ENCODE peak calls at places on chromosome 6, in five cellular contexts. O is prostate gland, G is cardiac muscle cell, D is IMR-90, H is uterus. N is an unnamed sample.

GRCh38 chr6:128139519-128139918 is 238.7 kb upstream of the THEMIS start:
- DNase-seq in D (peak), G (no peak), O (no peak), H (no peak), N (no peak)

GRCh38 chr6:104771258-104771832 is 88.4 kb downstream of the HACE1 start:
- DNase-seq in D (peak), H (no peak), O (no peak), G (peak), N (peak)

GRCh38 chr6:45714795-45715507 is 300.7 kb downstream of the CLIC5 start:
- DNase-seq in O (peak), G (peak), H (peak), D (peak), N (peak)

GRCh38 chr6:76166874-76167273 is 94.4 kb upstream of the IMPG1 start:
- DNase-seq in G (no peak), D (no peak), O (no peak), H (no peak), N (no peak)

GRCh38 chr6:137165375-137166246 is 7.8 kb downstream of the IL22RA2 start:
- DNase-seq in H (no peak), G (no peak), O (peak), D (no peak), N (peak)

GRCh38 chr6:1267790-1268762 is 43.8 kb upstream of the FOXQ1 start:
- DNase-seq in H (no peak), D (no peak), G (no peak), O (no peak), N (no peak)

GRCh38 chr6:91704531-91704930 is 1117.7 kb upstream of the MAP3K7 start:
- DNase-seq in H (no peak), D (peak), G (no peak), O (no peak), N (peak)

GRCh38 chr6:121944361-121944760 is 455.1 kb upstream of the HSF2 start:
- DNase-seq in H (no peak), D (peak), O (no peak), G (no peak), N (no peak)

GRCh38 chr6:146546440-146546839 is 2.8 kb downstream of the RAB32 start:
- DNase-seq in H (no peak), O (no peak), D (peak), G (no peak), N (peak)

DNA sequence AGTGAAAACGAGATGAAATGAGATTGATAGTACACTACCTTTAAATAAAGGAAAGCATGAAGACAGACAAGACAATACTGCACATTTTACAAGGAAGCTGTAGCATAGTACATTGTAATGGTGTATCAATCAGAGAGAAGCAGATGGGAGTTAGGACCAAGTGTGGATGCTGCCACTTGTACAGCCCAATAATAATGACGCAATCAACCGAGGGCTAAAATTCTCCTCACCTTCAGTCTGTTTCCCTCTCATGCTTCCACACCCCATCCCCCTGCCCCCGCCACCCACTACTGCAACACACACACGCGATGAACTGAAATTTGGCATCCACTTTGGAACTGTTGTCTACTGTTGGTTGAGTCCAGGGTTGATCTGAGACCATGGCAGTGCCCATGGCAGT is 12.4 kb upstream of the HDGFL1 start:
- DNase-seq in D (no peak), H (no peak), G (no peak), O (no peak), N (no peak)
- H3K27ac ChIP-seq in D (no peak), H (no peak), G (no peak), O (no peak), N (no peak)

GRCh38 chr6:139354177-139354576 is 20.3 kb downstream of the CITED2 start:
- DNase-seq in H (no peak), D (no peak), G (no peak), O (no peak), N (no peak)
- H3K27ac ChIP-seq in H (no peak), D (no peak), G (no peak), O (no peak), N (no peak)

GRCh38 chr6:33707771-33708170 is 3.7 kb downstream of the UQCC2 start:
- DNase-seq in H (no peak), D (no peak), G (no peak), O (no peak), N (no peak)
- H3K27ac ChIP-seq in H (no peak), D (no peak), G (no peak), O (no peak), N (no peak)

DNA sequence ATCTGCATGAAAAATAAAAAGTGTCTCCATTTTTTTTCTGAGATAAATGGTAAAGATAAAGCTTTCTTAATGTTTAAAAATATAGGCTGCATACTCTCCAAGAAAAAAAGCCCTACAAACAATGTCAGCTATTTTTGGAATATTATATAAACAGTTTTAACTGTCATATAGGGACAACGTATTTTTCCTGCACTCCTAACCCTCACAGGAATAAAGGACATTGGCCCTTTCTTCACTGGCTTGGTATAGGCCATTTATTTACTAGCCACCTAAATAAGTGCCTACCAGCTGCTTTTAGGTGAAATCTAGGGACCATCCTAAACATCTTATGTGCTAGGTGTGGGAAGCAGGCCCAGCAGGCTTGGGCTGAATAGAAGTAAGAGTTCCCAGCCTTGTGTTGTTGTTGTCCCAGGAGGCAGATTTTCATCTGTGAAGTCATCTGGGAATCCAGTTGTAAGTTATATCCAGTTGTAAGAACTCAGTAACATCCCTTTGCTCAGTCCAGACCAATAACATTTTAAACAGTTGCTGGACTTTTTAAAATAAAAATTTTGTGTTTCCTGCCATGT is 21.3 kb downstream of the FOXO3 start:
- DNase-seq in O (no peak), H (no peak), G (no peak), D (peak), N (no peak)
- H3K27ac ChIP-seq in O (peak), H (peak), G (no peak), D (peak), N (no peak)

GRCh38 chr6:41446132-41446531 is 100.0 kb upstream of the FOXP4 start:
- DNase-seq in D (no peak), H (no peak), O (no peak), G (no peak), N (no peak)
- H3K27ac ChIP-seq in D (no peak), H (no peak), O (no peak), G (no peak), N (no peak)

DNA sequence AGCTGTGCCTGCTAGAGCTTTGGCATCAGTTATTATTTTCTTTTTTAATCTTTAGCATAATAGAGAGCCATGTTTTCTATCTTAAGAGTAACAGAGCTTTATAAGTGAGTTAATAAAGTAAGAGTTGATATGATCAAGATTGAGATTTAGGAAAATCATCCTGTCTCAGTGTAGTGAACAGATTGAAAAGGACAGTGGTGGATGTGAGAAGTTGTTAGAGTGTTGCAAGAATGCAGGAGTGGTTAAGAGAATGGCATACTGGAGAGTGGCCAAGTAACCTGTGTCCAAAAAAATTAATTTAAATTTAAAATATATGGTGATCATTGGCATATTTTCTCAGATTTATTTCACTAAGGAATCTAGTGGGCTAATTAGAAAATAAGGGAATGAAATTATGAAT is 629.3 kb downstream of the GRIK2 start:
- DNase-seq in O (no peak), H (no peak), G (no peak), D (no peak), N (no peak)
- H3K27ac ChIP-seq in O (no peak), H (no peak), G (no peak), D (no peak), N (no peak)

GRCh38 chr6:252775-253526 is 39.3 kb upstream of the DUSP22 start:
- DNase-seq in G (no peak), O (no peak), D (no peak), H (no peak), N (no peak)
- H3K27ac ChIP-seq in G (no peak), O (no peak), D (no peak), H (no peak), N (no peak)